ENCODE peak calls at places on chromosome 10, in four cellular contexts. One of them, this sample, is unnamed.

GRCh38 chr10:121952226-121952625 is 22.8 kb downstream of the NSMCE4A start:
- DNase-seq in RPMI7951: peak
- DNase-seq in WERI-Rb-1: no peak
- DNase-seq in T-helper 2 cell: no peak
- DNase-seq in this sample: no peak

GRCh38 chr10:110733256-110733952 is 89.3 kb downstream of the RBM20 start:
- DNase-seq in WERI-Rb-1: no peak
- DNase-seq in RPMI7951: peak
- DNase-seq in T-helper 2 cell: no peak
- DNase-seq in this sample: no peak

GRCh38 chr10:80504158-80504811 is 33.4 kb upstream of the SH2D4B start:
- DNase-seq in WERI-Rb-1: no peak
- DNase-seq in T-helper 2 cell: no peak
- DNase-seq in RPMI7951: no peak
- DNase-seq in this sample: no peak

GRCh38 chr10:2334542-2334941 is 597.2 kb upstream of the ADARB2 start:
- DNase-seq in RPMI7951: no peak
- DNase-seq in WERI-Rb-1: no peak
- DNase-seq in T-helper 2 cell: no peak
- DNase-seq in this sample: no peak

GRCh38 chr10:101784558-101784957 is 1.3 kb upstream of the NPM3 start:
- DNase-seq in WERI-Rb-1: no peak
- DNase-seq in RPMI7951: no peak
- DNase-seq in T-helper 2 cell: no peak
- DNase-seq in this sample: no peak

GRCh38 chr10:78765726-78766335 is 302.9 kb upstream of the ZMIZ1 start:
- DNase-seq in RPMI7951: no peak
- DNase-seq in T-helper 2 cell: no peak
- DNase-seq in WERI-Rb-1: no peak
- DNase-seq in this sample: no peak

GRCh38 chr10:1044146-1044545 is 4.8 kb downstream of the IDI1 start:
- DNase-seq in WERI-Rb-1: no peak
- DNase-seq in T-helper 2 cell: no peak
- DNase-seq in RPMI7951: no peak
- DNase-seq in this sample: no peak

GRCh38 chr10:77873558-77874380 is 52.8 kb downstream of the DLG5 start:
- DNase-seq in WERI-Rb-1: no peak
- DNase-seq in T-helper 2 cell: no peak
- DNase-seq in RPMI7951: peak
- DNase-seq in this sample: peak

GRCh38 chr10:70466951-70467350 is 11.6 kb upstream of the PALD1 start:
- DNase-seq in T-helper 2 cell: no peak
- DNase-seq in RPMI7951: no peak
- DNase-seq in WERI-Rb-1: no peak
- DNase-seq in this sample: no peak

GRCh38 chr10:22560391-22561239 is 153.8 kb downstream of the PIP4K2A start:
- DNase-seq in T-helper 2 cell: no peak
- DNase-seq in WERI-Rb-1: no peak
- DNase-seq in RPMI7951: no peak
- DNase-seq in this sample: no peak

GRCh38 chr10:121644501-121644900 is 46.3 kb upstream of the FGFR2 start:
- DNase-seq in RPMI7951: no peak
- DNase-seq in WERI-Rb-1: no peak
- DNase-seq in T-helper 2 cell: no peak
- DNase-seq in this sample: no peak

GRCh38 chr10:131655101-131655849 is 245.5 kb upstream of the PPP2R2D start:
- DNase-seq in RPMI7951: peak
- DNase-seq in T-helper 2 cell: no peak
- DNase-seq in WERI-Rb-1: no peak
- DNase-seq in this sample: peak

GRCh38 chr10:103254538-103255325 is 9.0 kb downstream of the RPEL1 start:
- DNase-seq in T-helper 2 cell: no peak
- DNase-seq in WERI-Rb-1: no peak
- DNase-seq in RPMI7951: peak
- DNase-seq in this sample: peak

GRCh38 chr10:12418000-12418399 is 68.7 kb downstream of the CAMK1D start:
- DNase-seq in RPMI7951: no peak
- DNase-seq in T-helper 2 cell: no peak
- DNase-seq in WERI-Rb-1: no peak
- DNase-seq in this sample: no peak

This sample was measured in RWPE1.